ENCODE peak calls at places on chromosomes 4 and X, in eight cellular contexts. Z, S, D, O, J, H, W and F are unnamed samples.
A peak's percentile ranks its signal among the peaks of the same experiment; 100 is the strongest.

GRCh38 chr4:41933997-41934812 is 1.0 kb upstream of the TMEM33 start:
- DNase-seq in Z (peak; percentile 55), J (peak; percentile 5), S (no peak), O (no peak), D (no peak), H (peak; percentile 11), W (no peak), F (no peak)

GRCh38 chr4:178255172-178255571 is 812.9 kb upstream of the AGA start:
- DNase-seq in W (no peak), D (no peak), H (no peak), Z (no peak), S (no peak), J (no peak), O (no peak), F (no peak)

GRCh38 chr4:41935652-41936021 is 408 bp downstream of the TMEM33 start:
- DNase-seq in H (no peak), D (no peak), O (no peak), J (peak; percentile 37), W (peak; percentile 18), Z (no peak), S (peak; percentile 41), F (no peak)

GRCh38 chr4:20252656-20253271 is 1.1 kb downstream of the SLIT2 start:
- DNase-seq in J (peak; percentile 50), D (no peak), Z (peak; percentile 43), S (no peak), O (peak; percentile 50), W (no peak), H (no peak), F (no peak)

GRCh38 chrX:154411322-154411980 is at the start of gene TAFAZZIN:
- DNase-seq in D (peak; percentile 47), J (peak; percentile 50), Z (peak; percentile 51), W (peak; percentile 71), S (peak; percentile 81), O (peak; percentile 67), H (no peak), F (peak; percentile 28)

GRCh38 chr4:14532436-14532835 is 469.8 kb upstream of the CPEB2 start:
- DNase-seq in J (no peak), H (peak; percentile 49), W (no peak), D (no peak), Z (no peak), S (no peak), O (no peak), F (no peak)

GRCh38 chrX:39016551-39016950 is 215.3 kb downstream of the MID1IP1 start:
- DNase-seq in O (no peak), J (no peak), W (no peak), S (no peak), Z (no peak), H (no peak), D (no peak), F (no peak)

GRCh38 chrX:31320740-31321139 is 248.9 kb upstream of the FTHL17 start:
- DNase-seq in J (no peak), O (no peak), S (no peak), D (no peak), Z (no peak), W (no peak), H (no peak), F (no peak)

GRCh38 chr4:54118850-54119589 is 19.1 kb downstream of the GSX2 start:
- DNase-seq in S (no peak), W (no peak), O (no peak), J (no peak), H (no peak), Z (no peak), D (no peak), F (no peak)

GRCh38 chr4:119652978-119653377 is 24.4 kb upstream of the PDE5A start:
- DNase-seq in H (no peak), Z (no peak), W (no peak), O (no peak), S (no peak), J (peak; percentile 47), D (no peak), F (peak; percentile 67)

GRCh38 chrX:439236-439635 is 52.5 kb upstream of the PPP2R3B start:
- DNase-seq in O (no peak), D (no peak), Z (no peak), S (no peak), J (no peak), W (no peak), H (no peak), F (no peak)

GRCh38 chrX:103453655-103454054 is 65.6 kb downstream of the RAB40A start:
- DNase-seq in H (no peak), D (no peak), J (peak; percentile 98), Z (peak; percentile 0), W (no peak), S (no peak), O (no peak), F (peak; percentile 94)

GRCh38 chrX:1534321-1535168 is 2.4 kb downstream of the P2RY8 start:
- DNase-seq in J (no peak), S (peak; percentile 57), Z (no peak), W (no peak), H (no peak), D (no peak), O (peak; percentile 16), F (no peak)

GRCh38 chr4:7902101-7902553 is 37.5 kb downstream of the AFAP1 start:
- DNase-seq in W (no peak), H (no peak), D (no peak), S (no peak), J (no peak), Z (no peak), O (no peak), F (no peak)

GRCh38 chr4:56650259-56651070 is 30.6 kb downstream of the HOPX start:
- DNase-seq in D (no peak), Z (no peak), W (no peak), J (no peak), O (no peak), H (no peak), S (no peak), F (no peak)

GRCh38 chr4:153838564-153838963 is 49.7 kb upstream of the SFRP2 start:
- DNase-seq in Z (no peak), O (no peak), S (no peak), D (no peak), J (no peak), W (no peak), H (no peak), F (no peak)

GRCh38 chr4:3386486-3386885 is 55.3 kb upstream of the HGFAC start:
- DNase-seq in J (no peak), D (no peak), O (no peak), S (no peak), W (no peak), H (no peak), Z (no peak), F (no peak)

GRCh38 chrX:64204701-64205440 is 637 bp downstream of the AMER1 start:
- DNase-seq in O (peak; percentile 38), S (peak; percentile 14), Z (no peak), J (peak; percentile 28), H (no peak), W (peak; percentile 2), D (peak; percentile 34), F (peak; percentile 2)

GRCh38 chrX:99001286-99001685 is 1408.8 kb downstream of the PCDH19 start:
- DNase-seq in S (no peak), W (no peak), H (no peak), Z (no peak), J (no peak), O (no peak), D (no peak), F (no peak)

GRCh38 chr4:7156273-7157139 is 35.8 kb upstream of the SORCS2 start:
- DNase-seq in J (peak; percentile 27), D (no peak), H (no peak), S (no peak), W (no peak), O (peak; percentile 60), Z (no peak), F (no peak)

GRCh38 chr4:120139392-120139791 is 72.7 kb upstream of the MAD2L1 start:
- DNase-seq in D (no peak), Z (no peak), S (no peak), O (no peak), J (peak; percentile 38), H (no peak), W (no peak), F (no peak)

GRCh38 chrX:153501530-153501929 is 6.8 kb downstream of the BGN start:
- DNase-seq in H (no peak), J (no peak), O (no peak), Z (no peak), S (no peak), W (no peak), D (no peak), F (no peak)

GRCh38 chr4:76923619-76924357 is 25.8 kb upstream of the SEPTIN11 start:
- DNase-seq in S (no peak), H (no peak), Z (no peak), W (no peak), O (no peak), D (no peak), J (no peak), F (no peak)

GRCh38 chrX:72026341-72027023 is 105.2 kb downstream of the RTL5 start:
- DNase-seq in D (no peak), J (peak; percentile 40), H (no peak), O (no peak), W (no peak), Z (no peak), S (no peak), F (no peak)